ENCODE peak calls at places on chromosome 11, in six cellular contexts. S, V, Y, D, I and Z are unnamed samples.

GRCh38 chr11:102266111-102266510 is 51.2 kb upstream of the BIRC3 start:
- DNase-seq in I (no peak), D (no peak), S (no peak), V (no peak), Y (no peak), Z (no peak)

GRCh38 chr11:125287467-125288232 is 123.1 kb downstream of the PKNOX2 start:
- DNase-seq in I (no peak), D (no peak), S (no peak), V (no peak), Y (no peak), Z (no peak)

GRCh38 chr11:10809373-10810199 is 860 bp upstream of the EIF4G2 start:
- DNase-seq in S (peak; percentile 46), V (peak; percentile 14), D (peak; percentile 60), I (peak; percentile 66), Y (peak; percentile 48), Z (peak; percentile 19)

GRCh38 chr11:117706322-117706814 is 90.6 kb downstream of the DSCAML1 start:
- DNase-seq in Y (peak; percentile 59), V (no peak), D (no peak), I (no peak), S (no peak), Z (no peak)

GRCh38 chr11:2940166-2940929 is 11.1 kb upstream of the PHLDA2 start:
- DNase-seq in V (no peak), I (peak; percentile 45), S (peak; percentile 68), D (peak; percentile 69), Y (no peak), Z (peak; percentile 53)

GRCh38 chr11:862704-863388 is 20.2 kb downstream of the TSPAN4 start:
- DNase-seq in V (no peak), I (no peak), D (no peak), S (no peak), Y (no peak), Z (no peak)

GRCh38 chr11:116193321-116194114 is 579.3 kb downstream of the BUD13 start:
- DNase-seq in V (no peak), S (peak; percentile 60), Y (peak; percentile 75), I (no peak), D (no peak), Z (no peak)

GRCh38 chr11:66126064-66126463 is 56.0 kb downstream of the PACS1 start:
- DNase-seq in Y (no peak), I (no peak), V (no peak), D (no peak), S (no peak), Z (no peak)

GRCh38 chr11:17673951-17674350 is 45.4 kb upstream of the MYOD1 start:
- DNase-seq in V (no peak), D (no peak), I (no peak), S (no peak), Y (no peak), Z (no peak)

GRCh38 chr11:84824624-84825023 is 802.5 kb downstream of the DLG2 start:
- DNase-seq in V (no peak), S (no peak), Y (peak; percentile 9), I (no peak), D (no peak), Z (no peak)